ENCODE peak calls at places on chromosomes 12 and 14, in four cellular contexts. P is heart left ventricle, Q is HCT116, L is IMR-90. E is an unnamed sample.

GRCh38 chr14:85991156-85991555 is 461.2 kb downstream of the FLRT2 start:
- DNase-seq in P (no peak), Q (no peak), L (peak), E (no peak)

GRCh38 chr14:75562048-75562447 is 16.4 kb upstream of the FLVCR2 start:
- DNase-seq in L (no peak), Q (no peak), P (no peak), E (no peak)

GRCh38 chr12:76197283-76197682 is 112.8 kb upstream of the NAP1L1 start:
- DNase-seq in Q (no peak), P (no peak), L (no peak), E (no peak)

GRCh38 chr12:71431991-71432390 is 7.6 kb upstream of the LGR5 start:
- DNase-seq in Q (no peak), P (no peak), L (no peak), E (no peak)

GRCh38 chr12:109736552-109737108 is 23.0 kb downstream of the FAM222A start:
- DNase-seq in L (peak), Q (no peak), P (peak), E (no peak)

GRCh38 chr14:32201196-32201815 is 539 bp upstream of the RNU6-7 start:
- DNase-seq in P (peak), Q (no peak), L (peak), E (peak)

GRCh38 chr14:54813081-54813480 is 89.5 kb downstream of the GCH1 start:
- DNase-seq in P (no peak), L (no peak), Q (no peak), E (no peak)

GRCh38 chr12:88570103-88570502 is 10.2 kb downstream of the KITLG start:
- DNase-seq in L (peak), Q (no peak), P (no peak), E (no peak)

GRCh38 chr14:54355698-54356097 is 41.1 kb upstream of the CDKN3 start:
- DNase-seq in Q (no peak), P (no peak), L (no peak), E (no peak)

GRCh38 chr14:52048641-52049204 is 20.1 kb downstream of the NID2 start:
- DNase-seq in Q (no peak), L (no peak), P (no peak), E (peak)

GRCh38 chr12:4151362-4152121 is 122.0 kb upstream of the CCND2 start:
- DNase-seq in L (no peak), P (no peak), Q (no peak), E (no peak)

DNA sequence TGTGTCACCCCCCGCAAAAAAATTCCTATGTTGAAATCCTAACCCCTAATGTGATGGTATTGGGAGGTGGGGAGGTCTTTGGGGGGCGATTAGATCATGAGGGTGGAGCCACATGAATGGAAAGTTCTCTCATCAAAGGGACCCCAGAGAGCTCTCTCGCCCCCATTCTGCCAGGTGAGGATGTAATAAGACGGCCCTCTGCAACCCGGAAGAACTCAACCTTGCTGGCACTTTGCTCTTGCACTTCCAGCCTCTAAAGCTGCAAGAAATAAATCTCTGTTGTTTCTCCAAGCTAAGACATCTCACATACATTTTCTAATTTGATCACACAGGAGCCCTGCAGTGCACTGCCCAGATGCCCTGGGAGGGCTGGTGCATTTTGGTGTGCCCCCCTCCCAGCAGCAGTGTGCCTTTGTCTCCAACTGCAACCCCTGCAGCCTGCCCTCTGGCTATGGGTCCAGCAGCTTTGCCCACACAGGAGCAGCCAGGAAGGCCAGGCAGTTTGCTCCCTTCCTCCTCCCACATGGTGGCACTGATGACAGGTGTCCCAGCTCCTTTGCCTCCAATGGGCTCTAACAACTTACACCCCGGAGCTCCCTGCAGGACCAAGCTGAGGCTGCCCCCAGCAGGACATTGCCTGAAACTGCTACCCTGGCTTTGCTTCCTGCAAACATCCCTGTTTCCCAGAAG is 59.3 kb downstream of the C14orf132 start:
- DNase-seq in Q (peak), P (no peak), L (peak), E (peak)
- H3K4me3 ChIP-seq in Q (no peak), P (no peak), L (no peak), E (no peak)

GRCh38 chr14:93970967-93971634 is 5.3 kb downstream of the ASB2 start:
- DNase-seq in Q (no peak), P (no peak), L (peak), E (no peak)
- TF ChIP-seq CTCF in Q (no peak), P (no peak), L (no peak), E (no peak)

DNA sequence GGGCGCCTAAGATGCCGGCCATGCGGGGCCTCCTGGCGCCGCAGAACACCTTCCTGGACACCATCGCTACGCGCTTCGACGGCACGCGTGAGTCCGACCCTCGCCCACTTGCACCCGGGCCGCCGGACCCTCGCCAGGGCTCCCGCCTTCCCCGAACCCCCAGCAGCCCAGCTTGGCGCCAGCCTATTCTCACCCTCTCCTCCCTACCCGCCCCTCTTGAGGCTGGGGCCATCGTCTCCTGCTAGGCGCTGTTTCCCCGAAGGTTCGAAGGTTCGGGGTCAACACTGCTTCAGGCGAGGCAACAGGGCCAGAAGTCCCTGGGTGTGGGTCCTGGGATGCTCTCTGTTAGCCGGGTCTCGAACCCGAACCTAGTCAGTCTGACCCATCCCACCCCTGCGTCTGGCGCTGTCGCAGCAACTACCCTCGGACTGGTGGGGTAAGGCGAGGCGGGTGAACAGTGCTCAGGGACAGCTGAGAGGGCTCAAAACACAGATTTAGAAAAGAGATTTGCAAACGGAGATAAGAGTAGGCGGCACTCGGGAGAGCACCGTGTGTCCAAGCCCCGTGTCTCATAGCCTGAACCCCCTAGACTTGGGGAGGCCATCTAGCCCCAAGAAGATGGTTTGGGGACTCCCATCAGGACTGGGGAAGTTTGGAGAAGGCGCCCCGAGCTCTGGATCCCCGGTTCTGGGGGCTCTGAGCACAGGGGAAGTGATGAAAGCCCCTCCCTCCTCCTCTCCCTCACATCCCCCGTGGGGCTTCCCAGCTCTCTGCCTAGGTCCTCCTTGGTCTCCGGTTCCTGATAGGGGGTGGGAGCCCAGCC is 787 bp downstream of the KCNH3 start:
- DNase-seq in L (no peak), Q (no peak), P (no peak), E (no peak)
- H3K4me3 ChIP-seq in L (no peak), Q (peak), P (no peak), E (no peak)

GRCh38 chr14:68939893-68940613 is 39.0 kb downstream of the ACTN1 start:
- DNase-seq in Q (no peak), L (peak), P (peak), E (peak)

GRCh38 chr14:68943107-68943506 is 36.0 kb downstream of the ACTN1 start:
- DNase-seq in P (no peak), Q (no peak), L (peak), E (no peak)

GRCh38 chr14:68940614-68941185 is 38.4 kb downstream of the ACTN1 start:
- DNase-seq in L (no peak), P (no peak), Q (no peak), E (no peak)

GRCh38 chr14:68942281-68943035 is 36.6 kb downstream of the ACTN1 start:
- DNase-seq in Q (no peak), P (no peak), L (peak), E (no peak)

GRCh38 chr14:68941820-68942219 is 37.3 kb downstream of the ACTN1 start:
- DNase-seq in P (no peak), Q (no peak), L (peak), E (peak)
- TF ChIP-seq CTCF in P (peak), Q (peak), L (peak), E (peak)

DNA sequence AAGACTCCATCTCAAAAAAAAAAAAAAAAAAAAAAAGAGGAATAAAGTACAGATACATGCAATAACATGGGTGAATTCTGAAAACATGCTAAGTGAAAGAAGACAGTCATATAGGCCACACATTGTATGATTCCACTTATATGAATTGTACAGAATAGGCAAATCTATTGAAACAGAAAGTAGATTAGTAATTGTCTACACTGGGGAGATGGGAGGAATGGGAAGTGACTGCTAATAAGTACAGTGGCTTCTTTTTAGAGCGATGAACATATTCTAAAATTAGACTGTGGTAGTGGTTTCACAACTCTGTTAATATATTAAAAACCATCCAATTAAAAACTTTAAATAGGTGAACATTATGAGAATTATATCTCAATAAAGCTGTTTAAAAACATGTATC is 74.4 kb downstream of the ANKS1B start:
- DNase-seq in Q (no peak), P (no peak), L (no peak), E (no peak)
- H3K4me3 ChIP-seq in Q (no peak), P (no peak), L (no peak), E (no peak)

DNA sequence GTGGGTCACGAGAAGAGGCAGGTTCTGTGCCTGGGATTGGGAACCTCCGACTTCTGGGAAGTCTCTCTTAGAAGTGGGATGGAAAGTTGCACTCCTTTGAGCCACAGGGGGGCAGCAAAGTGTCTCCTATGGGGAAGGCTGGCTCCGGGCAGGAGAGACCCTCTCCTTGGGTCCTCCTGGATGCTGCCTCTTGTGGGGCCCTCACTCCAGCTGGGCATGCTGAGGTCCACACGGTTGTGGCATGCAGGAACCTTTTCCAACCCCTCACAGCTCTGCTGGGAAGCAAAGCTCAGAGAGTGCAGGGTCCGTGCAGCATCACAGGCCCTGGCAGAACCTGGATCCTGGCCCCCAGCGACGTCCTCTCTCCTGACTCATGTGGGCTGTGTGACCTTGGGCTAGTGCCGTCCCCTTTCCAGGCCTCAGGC is 17.4 kb downstream of the SDSL start:
- DNase-seq in Q (no peak), L (peak), P (no peak), E (no peak)
- TF ChIP-seq CTCF in Q (peak), L (peak), P (peak), E (peak)

GRCh38 chr14:99945732-99946651 is 119.2 kb upstream of the EVL start:
- DNase-seq in L (peak), Q (no peak), P (no peak), E (no peak)
- H3K4me3 ChIP-seq in L (no peak), Q (no peak), P (no peak), E (no peak)

GRCh38 chr12:5441497-5442236 is 9.8 kb downstream of the NTF3 start:
- DNase-seq in Q (no peak), L (peak), P (no peak), E (peak)

GRCh38 chr12:5439788-5440300 is 7.9 kb downstream of the NTF3 start:
- DNase-seq in Q (no peak), L (no peak), P (no peak), E (no peak)

GRCh38 chr12:5444520-5444919 is 12.6 kb downstream of the NTF3 start:
- DNase-seq in P (no peak), L (no peak), Q (no peak), E (no peak)

GRCh38 chr12:5440973-5441372 is 9.1 kb downstream of the NTF3 start:
- DNase-seq in L (peak), Q (no peak), P (no peak), E (no peak)

GRCh38 chr12:5442251-5443006 is 10.5 kb downstream of the NTF3 start:
- DNase-seq in L (peak), Q (peak), P (no peak), E (peak)
- TF ChIP-seq CTCF in L (peak), Q (peak), P (peak), E (peak)

GRCh38 chr14:105132921-105133320 is 35.7 kb downstream of the JAG2 start:
- DNase-seq in P (no peak), Q (no peak), L (no peak), E (no peak)
- H3K4me3 ChIP-seq in P (no peak), Q (no peak), L (no peak), E (no peak)

DNA sequence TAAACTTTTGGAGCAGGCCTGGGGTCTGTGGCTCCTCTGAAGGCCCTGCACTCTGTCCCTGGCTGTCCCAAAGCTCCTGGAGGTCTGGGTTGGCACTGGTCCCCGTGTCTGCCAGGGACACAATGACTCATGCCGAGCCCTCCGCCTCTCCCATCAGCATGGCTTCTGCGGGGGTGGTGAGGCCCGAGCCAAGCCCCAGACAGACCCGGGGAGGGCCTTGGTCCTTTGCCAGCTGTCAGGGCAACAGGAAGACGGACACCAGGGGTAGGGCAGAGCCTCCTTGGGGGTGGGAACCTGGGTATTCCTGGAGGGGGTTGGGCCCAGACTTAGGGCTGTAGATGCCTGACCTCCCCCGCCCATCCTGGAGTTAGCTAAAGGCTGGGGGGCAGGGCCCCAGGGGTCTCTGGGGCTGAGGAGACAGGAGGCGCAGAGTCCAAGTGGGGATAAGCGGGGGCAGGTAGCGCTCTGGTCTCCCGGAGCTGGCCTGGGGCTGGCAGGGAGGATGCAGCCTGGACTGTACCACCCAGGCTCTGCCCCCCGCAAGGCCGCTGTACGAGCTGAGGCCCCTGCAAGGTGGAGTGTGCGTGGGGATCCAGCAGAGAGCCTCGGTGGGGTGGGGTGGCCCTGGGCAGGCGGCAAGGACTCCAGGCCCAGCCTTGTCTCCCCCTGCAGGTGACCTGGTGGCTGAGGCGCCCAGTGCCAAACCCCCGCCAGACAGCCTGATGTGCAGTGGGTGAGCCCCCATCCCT is 16.4 kb upstream of the PUS1 start:
- DNase-seq in P (peak), Q (peak), L (peak), E (peak)
- TF ChIP-seq CTCF in P (no peak), Q (peak), L (no peak), E (peak)

E was measured in astrocyte of the cerebellum.